ENCODE peak calls at places on chromosomes 5 and 9, in six cellular contexts. One of them, this sample, is unnamed. For H3K27me3, the result is how much of the 10 kb centered on the place peaks cover.

GRCh38 chr5:145931718-145932117 is 4.7 kb upstream of the SH3RF2 start:
- DNase-seq in sigmoid colon: no peak
- DNase-seq in SK-N-SH: no peak
- DNase-seq in breast epithelium: no peak
- DNase-seq in HL-60: no peak
- DNase-seq in stomach: no peak
- DNase-seq in this sample: no peak

GRCh38 chr9:130417602-130418001 is 27.2 kb upstream of the ASS1 start:
- DNase-seq in sigmoid colon: no peak
- DNase-seq in SK-N-SH: no peak
- DNase-seq in breast epithelium: no peak
- DNase-seq in HL-60: no peak
- DNase-seq in stomach: no peak
- DNase-seq in this sample: no peak

GRCh38 chr5:94793113-94793815 is 174.8 kb downstream of the SLF1 start:
- DNase-seq in sigmoid colon: no peak
- DNase-seq in SK-N-SH: no peak
- DNase-seq in breast epithelium: no peak
- DNase-seq in HL-60: peak
- DNase-seq in stomach: no peak
- DNase-seq in this sample: no peak

GRCh38 chr9:3386753-3387152 is 139.0 kb downstream of the RFX3 start:
- DNase-seq in sigmoid colon: no peak
- DNase-seq in SK-N-SH: no peak
- DNase-seq in breast epithelium: no peak
- DNase-seq in HL-60: no peak
- DNase-seq in stomach: no peak
- DNase-seq in this sample: no peak

GRCh38 chr5:143701476-143701875 is 110.5 kb upstream of the HMHB1 start:
- DNase-seq in sigmoid colon: no peak
- DNase-seq in SK-N-SH: no peak
- DNase-seq in breast epithelium: no peak
- DNase-seq in HL-60: no peak
- DNase-seq in stomach: no peak
- DNase-seq in this sample: no peak

GRCh38 chr9:120741701-120742100 is 27.4 kb upstream of the MEGF9 start:
- DNase-seq in sigmoid colon: no peak
- DNase-seq in SK-N-SH: no peak
- DNase-seq in breast epithelium: no peak
- DNase-seq in HL-60: no peak
- DNase-seq in stomach: no peak
- DNase-seq in this sample: no peak

GRCh38 chr9:99130069-99130468 is 25.2 kb downstream of the TGFBR1 start:
- DNase-seq in sigmoid colon: no peak
- DNase-seq in SK-N-SH: no peak
- DNase-seq in breast epithelium: no peak
- DNase-seq in HL-60: peak
- DNase-seq in stomach: no peak
- DNase-seq in this sample: no peak

GRCh38 chr9:124854161-124854560 is 901 bp downstream of the WDR38 start:
- DNase-seq in sigmoid colon: no peak
- DNase-seq in SK-N-SH: no peak
- DNase-seq in breast epithelium: no peak
- DNase-seq in HL-60: no peak
- DNase-seq in stomach: no peak
- DNase-seq in this sample: no peak

GRCh38 chr9:137298983-137299521 is 3.0 kb downstream of the NRARP start:
- DNase-seq in sigmoid colon: no peak
- DNase-seq in SK-N-SH: no peak
- DNase-seq in breast epithelium: no peak
- DNase-seq in HL-60: no peak
- DNase-seq in stomach: no peak
- DNase-seq in this sample: no peak

GRCh38 chr9:4793412-4794005 is 765 bp downstream of the RCL1 start:
- DNase-seq in sigmoid colon: no peak
- DNase-seq in SK-N-SH: no peak
- DNase-seq in breast epithelium: no peak
- DNase-seq in HL-60: peak
- DNase-seq in stomach: no peak
- DNase-seq in this sample: no peak

GRCh38 chr5:137320056-137321045 is 178.8 kb downstream of the SPOCK1 start:
- DNase-seq in sigmoid colon: no peak
- DNase-seq in SK-N-SH: peak
- DNase-seq in breast epithelium: no peak
- DNase-seq in HL-60: no peak
- DNase-seq in stomach: peak
- DNase-seq in this sample: peak

GRCh38 chr5:1099931-1100651 is 11.8 kb downstream of the SLC12A7 start:
- DNase-seq in sigmoid colon: no peak
- DNase-seq in SK-N-SH: no peak
- DNase-seq in breast epithelium: no peak
- DNase-seq in HL-60: no peak
- DNase-seq in stomach: no peak
- DNase-seq in this sample: no peak

GRCh38 chr9:93897075-93897970 is 57.8 kb downstream of the BARX1 start:
- DNase-seq in sigmoid colon: peak
- DNase-seq in SK-N-SH: peak
- DNase-seq in breast epithelium: peak
- DNase-seq in HL-60: no peak
- DNase-seq in stomach: peak
- DNase-seq in this sample: no peak

GRCh38 chr5:39432687-39433086 is 7.9 kb upstream of the DAB2 start:
- DNase-seq in sigmoid colon: no peak
- DNase-seq in SK-N-SH: no peak
- DNase-seq in breast epithelium: no peak
- DNase-seq in HL-60: no peak
- DNase-seq in stomach: no peak
- DNase-seq in this sample: no peak

GRCh38 chr5:39427633-39428032 is 2.9 kb upstream of the DAB2 start:
- DNase-seq in sigmoid colon: no peak
- DNase-seq in SK-N-SH: no peak
- DNase-seq in breast epithelium: no peak
- DNase-seq in HL-60: no peak
- DNase-seq in stomach: no peak
- DNase-seq in this sample: no peak

GRCh38 chr5:136364307-136364706 is 1.0 kb downstream of the TRPC7 start:
- DNase-seq in sigmoid colon: no peak
- DNase-seq in SK-N-SH: peak
- DNase-seq in breast epithelium: no peak
- DNase-seq in HL-60: no peak
- DNase-seq in stomach: no peak
- DNase-seq in this sample: no peak

GRCh38 chr5:134247825-134248224 is 22.0 kb upstream of the PPP2CA start:
- DNase-seq in sigmoid colon: no peak
- DNase-seq in SK-N-SH: no peak
- DNase-seq in breast epithelium: no peak
- DNase-seq in HL-60: no peak
- DNase-seq in stomach: no peak
- DNase-seq in this sample: no peak

GRCh38 chr9:18297532-18297872 is 176.5 kb upstream of the ADAMTSL1 start:
- DNase-seq in sigmoid colon: no peak
- DNase-seq in SK-N-SH: peak
- DNase-seq in breast epithelium: no peak
- DNase-seq in HL-60: no peak
- DNase-seq in stomach: no peak
- DNase-seq in this sample: no peak

GRCh38 chr9:22469928-22470544 is 23.4 kb downstream of the DMRTA1 start:
- DNase-seq in sigmoid colon: no peak
- DNase-seq in SK-N-SH: peak
- DNase-seq in breast epithelium: no peak
- DNase-seq in HL-60: no peak
- DNase-seq in stomach: no peak
- DNase-seq in this sample: peak

GRCh38 chr5:73940026-73940425 is 314.0 kb downstream of the ARHGEF28 start:
- DNase-seq in sigmoid colon: no peak
- DNase-seq in SK-N-SH: peak
- DNase-seq in breast epithelium: no peak
- DNase-seq in HL-60: no peak
- DNase-seq in stomach: no peak
- DNase-seq in this sample: no peak

GRCh38 chr9:237858-238345 is 23.2 kb downstream of the DOCK8 start:
- DNase-seq in sigmoid colon: no peak
- DNase-seq in SK-N-SH: no peak
- DNase-seq in breast epithelium: no peak
- DNase-seq in HL-60: no peak
- DNase-seq in stomach: no peak
- DNase-seq in this sample: no peak

GRCh38 chr5:154308457-154309360 is 118.2 kb downstream of the GALNT10 start:
- DNase-seq in sigmoid colon: no peak
- DNase-seq in SK-N-SH: peak
- DNase-seq in breast epithelium: no peak
- DNase-seq in HL-60: no peak
- DNase-seq in stomach: no peak
- DNase-seq in this sample: no peak

GRCh38 chr5:139658928-139659667 is 10.9 kb downstream of the CXXC5 start:
- DNase-seq in sigmoid colon: no peak
- DNase-seq in SK-N-SH: no peak
- DNase-seq in breast epithelium: no peak
- DNase-seq in HL-60: no peak
- DNase-seq in stomach: peak
- DNase-seq in this sample: no peak

GRCh38 chr5:97624861-97625260 is 441.8 kb upstream of the RIOK2 start:
- DNase-seq in sigmoid colon: no peak
- DNase-seq in SK-N-SH: no peak
- DNase-seq in breast epithelium: no peak
- DNase-seq in HL-60: no peak
- DNase-seq in stomach: no peak
- DNase-seq in this sample: no peak

GRCh38 chr5:176654856-176655255 is 7.6 kb downstream of the TSPAN17 start:
- DNase-seq in sigmoid colon: no peak
- DNase-seq in SK-N-SH: no peak
- DNase-seq in breast epithelium: no peak
- DNase-seq in HL-60: no peak
- DNase-seq in stomach: no peak
- DNase-seq in this sample: no peak

GRCh38 chr9:136045595-136046554 is 49.2 kb downstream of the NACC2 start:
- DNase-seq in sigmoid colon: peak
- DNase-seq in SK-N-SH: no peak
- DNase-seq in breast epithelium: peak
- DNase-seq in HL-60: peak
- DNase-seq in stomach: peak
- DNase-seq in this sample: no peak

DNA sequence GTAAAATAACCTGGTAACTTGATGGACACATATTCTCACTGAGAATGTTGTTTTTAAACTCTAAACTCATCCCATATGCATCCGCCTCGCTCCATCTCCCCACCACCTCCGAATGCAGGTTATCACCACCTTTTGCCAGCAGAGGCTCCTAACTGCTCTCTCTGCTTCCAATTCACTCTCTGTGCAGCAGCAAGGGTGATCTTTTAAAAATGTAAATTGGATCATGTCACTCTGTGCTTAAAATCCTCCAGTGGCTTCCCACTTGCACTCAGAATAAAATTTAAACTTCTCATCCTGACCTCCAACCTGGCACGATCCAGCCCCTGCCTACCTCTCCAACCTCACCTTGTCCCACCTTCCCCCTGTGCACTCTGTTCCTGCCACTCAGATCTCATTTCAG is 317.2 kb downstream of the ZSWIM6 start:
- DNase-seq in sigmoid colon: no peak
- DNase-seq in SK-N-SH: no peak
- DNase-seq in breast epithelium: no peak
- DNase-seq in HL-60: no peak
- DNase-seq in stomach: no peak
- DNase-seq in this sample: no peak
- H3K27me3 ChIP-seq in sigmoid colon: under half
- H3K27me3 ChIP-seq in SK-N-SH: under half
- H3K27me3 ChIP-seq in breast epithelium: under half
- H3K27me3 ChIP-seq in HL-60: under half
- H3K27me3 ChIP-seq in stomach: under half
- H3K27me3 ChIP-seq in this sample: under half

DNA sequence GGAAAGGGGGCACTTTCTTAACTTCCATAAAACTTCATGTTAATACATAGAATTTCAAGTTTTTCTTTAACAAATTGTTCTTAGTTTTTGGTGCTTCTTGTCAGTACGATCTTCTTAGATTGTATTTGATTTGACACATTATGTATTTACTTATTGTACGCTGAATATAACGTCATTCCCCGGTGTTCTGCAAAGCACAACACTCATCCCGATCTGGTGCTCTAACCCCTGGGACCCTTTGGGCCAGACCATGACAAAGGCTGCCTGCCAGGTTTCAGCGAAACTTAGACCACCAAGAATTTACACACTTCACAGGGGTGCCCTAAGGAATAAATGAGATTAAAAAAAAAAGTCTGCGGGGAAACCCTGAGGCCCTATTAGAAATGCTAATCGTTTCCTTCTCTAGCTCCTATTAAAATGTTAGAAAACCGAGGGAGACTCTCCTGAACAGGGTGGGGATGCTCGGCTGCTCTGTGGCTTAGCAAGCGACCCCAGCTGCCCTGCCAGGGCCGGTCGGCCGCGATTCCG is 886 bp upstream of the ANP32B start:
- DNase-seq in sigmoid colon: no peak
- DNase-seq in SK-N-SH: no peak
- DNase-seq in breast epithelium: no peak
- DNase-seq in HL-60: no peak
- DNase-seq in stomach: no peak
- DNase-seq in this sample: no peak
- H3K27ac ChIP-seq in sigmoid colon: peak
- H3K27ac ChIP-seq in SK-N-SH: peak
- H3K27ac ChIP-seq in breast epithelium: peak
- H3K27ac ChIP-seq in HL-60: peak
- H3K27ac ChIP-seq in stomach: peak
- H3K27ac ChIP-seq in this sample: peak

GRCh38 chr9:129095908-129096307 is 14.7 kb downstream of the CRAT start:
- DNase-seq in sigmoid colon: no peak
- DNase-seq in SK-N-SH: no peak
- DNase-seq in breast epithelium: no peak
- DNase-seq in HL-60: no peak
- DNase-seq in stomach: no peak
- DNase-seq in this sample: no peak

GRCh38 chr9:129097671-129098306 is 12.8 kb downstream of the CRAT start:
- DNase-seq in sigmoid colon: no peak
- DNase-seq in SK-N-SH: no peak
- DNase-seq in breast epithelium: no peak
- DNase-seq in HL-60: no peak
- DNase-seq in stomach: no peak
- DNase-seq in this sample: no peak

GRCh38 chr9:129095170-129095667 is 14.3 kb downstream of the DOLPP1 start:
- DNase-seq in sigmoid colon: no peak
- DNase-seq in SK-N-SH: no peak
- DNase-seq in breast epithelium: no peak
- DNase-seq in HL-60: no peak
- DNase-seq in stomach: no peak
- DNase-seq in this sample: no peak

GRCh38 chr9:129094387-129095169 is 13.7 kb downstream of the DOLPP1 start:
- DNase-seq in sigmoid colon: no peak
- DNase-seq in SK-N-SH: no peak
- DNase-seq in breast epithelium: no peak
- DNase-seq in HL-60: no peak
- DNase-seq in stomach: no peak
- DNase-seq in this sample: no peak

GRCh38 chr9:129093602-129094386 is 12.9 kb downstream of the DOLPP1 start:
- DNase-seq in sigmoid colon: no peak
- DNase-seq in SK-N-SH: no peak
- DNase-seq in breast epithelium: no peak
- DNase-seq in HL-60: no peak
- DNase-seq in stomach: no peak
- DNase-seq in this sample: no peak
- TF ChIP-seq POLR2AphosphoS5 in sigmoid colon: no peak
- TF ChIP-seq POLR2AphosphoS5 in SK-N-SH: no peak
- TF ChIP-seq POLR2AphosphoS5 in breast epithelium: no peak
- TF ChIP-seq POLR2AphosphoS5 in HL-60: no peak
- TF ChIP-seq POLR2AphosphoS5 in stomach: no peak
- TF ChIP-seq POLR2AphosphoS5 in this sample: no peak

GRCh38 chr5:141354900-141355469 is at the start of gene PCDHGA4:
- DNase-seq in sigmoid colon: no peak
- DNase-seq in SK-N-SH: no peak
- DNase-seq in breast epithelium: no peak
- DNase-seq in HL-60: no peak
- DNase-seq in stomach: no peak
- DNase-seq in this sample: no peak
- H3K27me3 ChIP-seq in sigmoid colon: under half
- H3K27me3 ChIP-seq in SK-N-SH: under half
- H3K27me3 ChIP-seq in breast epithelium: under half
- H3K27me3 ChIP-seq in HL-60: under half
- H3K27me3 ChIP-seq in stomach: half or more
- H3K27me3 ChIP-seq in this sample: under half